ENCODE peak calls at places on chromosomes 5 and 9, in five cellular contexts. I, B, H, J and F are unnamed samples.

GRCh38 chr9:6549106-6549505 is 96.4 kb downstream of the GLDC start:
- DNase-seq in H (no peak), J (no peak), B (no peak), I (no peak), F (no peak)

GRCh38 chr9:84230355-84231136 is 110.0 kb downstream of the SLC28A3 start:
- DNase-seq in H (no peak), B (no peak), J (peak; percentile 30), I (no peak), F (no peak)

GRCh38 chr9:134378901-134379338 is 52.7 kb downstream of the RXRA start:
- DNase-seq in J (peak; percentile 61), H (peak; percentile 67), B (peak; percentile 37), I (peak; percentile 83), F (no peak)

GRCh38 chr5:60516688-60517087 is 183.3 kb downstream of the DEPDC1B start:
- DNase-seq in B (no peak), H (no peak), J (no peak), I (no peak), F (no peak)

GRCh38 chr5:96844476-96844990 is 31.8 kb upstream of the ERAP2 start:
- DNase-seq in B (no peak), I (no peak), H (no peak), J (no peak), F (no peak)

GRCh38 chr9:17063535-17064135 is 71.2 kb upstream of the CNTLN start:
- DNase-seq in H (no peak), B (peak; percentile 32), I (no peak), J (no peak), F (no peak)

GRCh38 chr5:167743685-167744084 is 547.8 kb upstream of the WWC1 start:
- DNase-seq in I (no peak), J (no peak), B (no peak), H (no peak), F (no peak)

GRCh38 chr5:14406554-14406849 is 175.1 kb upstream of the OTULINL start:
- DNase-seq in H (no peak), J (no peak), I (no peak), B (no peak), F (no peak)

GRCh38 chr9:16368425-16369087 is 501.9 kb downstream of the BNC2 start:
- DNase-seq in I (no peak), J (no peak), B (no peak), H (no peak), F (no peak)

GRCh38 chr5:54470191-54470590 is 14.7 kb downstream of the HSPB3 start:
- DNase-seq in H (no peak), B (no peak), I (no peak), J (no peak), F (no peak)

GRCh38 chr9:112734892-112735291 is 15.7 kb upstream of the SNX30 start:
- DNase-seq in J (no peak), H (no peak), I (no peak), B (no peak), F (no peak)

GRCh38 chr5:61881821-61882220 is 424.2 kb upstream of the KIF2A start:
- DNase-seq in H (no peak), I (no peak), J (no peak), B (no peak), F (no peak)

GRCh38 chr5:71973563-71973962 is 133.7 kb upstream of the MAP1B start:
- DNase-seq in H (no peak), B (no peak), J (no peak), I (no peak), F (no peak)

GRCh38 chr5:160929343-160929742 is 77.3 kb upstream of the ATP10B start:
- DNase-seq in H (peak; percentile 76), B (no peak), J (no peak), I (no peak), F (no peak)

GRCh38 chr9:27353405-27354229 is 56.7 kb upstream of the EQTN start:
- DNase-seq in H (no peak), I (no peak), J (no peak), B (no peak), F (peak; percentile 76)

GRCh38 chr5:13985736-13986418 is 41.4 kb upstream of the DNAH5 start:
- DNase-seq in B (peak; percentile 13), I (no peak), J (peak; percentile 24), H (no peak), F (no peak)

DNA sequence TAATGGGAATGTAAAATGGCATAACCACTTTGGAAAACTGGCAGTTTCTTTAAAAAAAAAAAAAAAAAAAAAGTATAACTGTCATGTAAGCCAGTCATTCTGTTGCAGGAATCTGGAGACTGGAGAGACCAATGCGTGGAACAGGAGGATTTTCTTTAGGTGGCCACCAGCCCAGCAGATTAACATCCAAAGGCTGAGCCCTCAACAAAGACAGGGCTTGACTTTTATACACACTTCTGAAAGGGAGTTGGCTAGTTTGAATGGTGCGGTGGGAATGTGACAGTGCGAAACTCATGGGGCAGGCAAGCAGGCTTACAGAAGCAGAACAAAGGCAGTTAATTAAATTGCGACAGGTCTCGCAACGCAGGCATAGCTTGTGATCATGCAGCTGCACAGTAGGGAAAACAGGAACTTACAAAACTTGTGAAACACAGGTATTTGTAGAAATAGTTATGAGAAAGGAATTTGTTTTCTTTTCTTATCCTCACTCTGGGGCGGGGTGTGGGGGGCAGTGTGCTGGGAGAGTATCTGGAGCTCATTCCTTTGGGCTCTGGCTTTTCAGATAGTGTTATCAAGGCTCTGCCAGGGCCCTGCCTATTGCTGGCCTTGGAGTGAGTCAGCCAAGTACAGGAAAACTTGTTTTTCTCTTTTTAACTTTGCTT is 12.0 kb downstream of the UIMC1 start:
- DNase-seq in B (no peak), H (peak; percentile 20), I (no peak), J (no peak), F (peak; percentile 83)
- H3K4me3 ChIP-seq in B (no peak overlapping the region), H (no peak overlapping the region), I (no peak overlapping the region), J (no peak overlapping the region), F (no peak overlapping the region)

GRCh38 chr5:140174014-140174413 is 974 bp upstream of the CYSTM1 start:
- DNase-seq in H (no peak), I (no peak), B (no peak), J (no peak), F (no peak)

GRCh38 chr5:140176028-140176382 is 1.0 kb downstream of the CYSTM1 start:
- DNase-seq in H (no peak), I (no peak), J (no peak), B (no peak), F (no peak)

GRCh38 chr5:140175367-140176027 is 509 bp downstream of the CYSTM1 start:
- DNase-seq in J (peak; percentile 70), B (no peak), I (peak; percentile 93), H (peak; percentile 83), F (peak; percentile 94)

GRCh38 chr5:140172473-140172872 is 2.5 kb upstream of the CYSTM1 start:
- DNase-seq in I (no peak), H (no peak), J (no peak), B (no peak), F (no peak)

DNA sequence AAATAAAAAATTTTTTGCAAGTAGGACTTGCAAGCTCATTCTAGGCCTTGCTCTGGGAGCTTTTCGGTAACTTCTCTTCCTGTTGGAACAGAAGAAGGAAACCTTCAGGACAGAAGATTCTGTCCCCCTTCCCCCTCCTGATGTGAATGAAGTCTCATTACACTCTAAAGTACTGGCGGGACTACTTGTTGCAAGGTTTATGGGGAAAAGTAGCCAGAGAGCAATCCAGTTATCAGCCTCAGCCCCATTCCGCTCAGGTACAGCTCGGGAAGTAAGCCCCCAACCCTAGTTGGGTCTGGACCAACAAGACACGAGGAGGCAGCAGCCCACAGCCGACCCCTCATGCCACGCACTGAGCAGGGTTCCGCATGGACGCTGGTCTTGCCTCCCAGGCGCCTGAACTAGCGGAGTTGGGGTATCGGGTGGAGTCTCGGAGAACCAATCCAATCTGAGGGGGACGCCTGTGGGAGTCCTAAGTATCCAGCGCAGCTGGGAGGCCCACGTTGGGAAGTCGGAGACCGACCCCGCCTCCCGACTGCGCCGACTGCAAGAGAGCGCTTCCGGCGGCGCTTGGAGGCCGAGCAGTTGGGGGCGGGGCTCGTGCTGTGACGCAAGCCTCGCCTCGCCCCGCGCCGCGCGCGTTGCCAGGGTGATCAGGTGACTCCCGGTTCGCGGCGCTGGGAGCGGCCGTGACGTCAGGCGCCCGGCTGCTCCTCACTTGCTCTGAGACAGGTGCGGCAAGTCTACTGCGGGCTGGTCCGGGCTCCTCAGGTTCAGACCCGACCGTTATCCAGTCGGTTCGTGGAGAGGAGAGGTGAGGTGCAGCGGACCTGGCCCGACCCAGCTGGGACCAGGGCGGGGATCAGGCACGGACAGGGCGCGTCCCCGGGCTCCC is at the start of gene CYSTM1:
- DNase-seq in I (peak; percentile 99), H (peak; percentile 99), B (peak; percentile 94), J (peak; percentile 96), F (peak; percentile 99)
- TF ChIP-seq POLR2AphosphoS5 in I (peak; percentile 97), H (peak; percentile 97), B (peak; percentile 98), J (peak; percentile 87), F (peak; percentile 94)

GRCh38 chr5:82347213-82347947 is 69.2 kb upstream of the RPS23 start:
- DNase-seq in I (no peak), B (no peak), H (no peak), J (no peak), F (no peak)
- H3K4me3 ChIP-seq in I (no peak overlapping the region), B (no peak overlapping the region), H (no peak overlapping the region), J (no peak overlapping the region), F (no peak overlapping the region)

DNA sequence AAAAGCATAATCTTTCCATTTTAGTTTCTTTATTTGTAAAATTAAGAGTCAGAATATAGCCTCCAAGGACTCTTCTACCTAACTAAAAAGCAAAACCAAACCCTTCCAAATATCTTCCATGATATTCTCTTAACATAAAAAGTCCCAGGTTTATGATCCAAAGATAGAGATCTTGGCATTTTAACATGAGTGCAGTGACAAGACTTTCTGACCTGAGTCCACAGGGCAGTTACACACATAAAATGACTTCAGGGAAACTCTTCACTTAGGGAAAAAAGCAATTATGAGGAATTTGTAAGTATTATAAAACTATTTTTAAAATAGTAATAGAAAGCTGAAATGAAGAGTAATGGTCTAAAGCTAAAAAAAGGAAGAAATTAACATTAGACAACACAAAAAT is 772.6 kb upstream of the DMAC1 start:
- DNase-seq in J (no peak), I (no peak), B (no peak), H (no peak), F (no peak)
- TF ChIP-seq POLR2AphosphoS5 in J (no peak), I (no peak), B (no peak), H (no peak), F (no peak)

DNA sequence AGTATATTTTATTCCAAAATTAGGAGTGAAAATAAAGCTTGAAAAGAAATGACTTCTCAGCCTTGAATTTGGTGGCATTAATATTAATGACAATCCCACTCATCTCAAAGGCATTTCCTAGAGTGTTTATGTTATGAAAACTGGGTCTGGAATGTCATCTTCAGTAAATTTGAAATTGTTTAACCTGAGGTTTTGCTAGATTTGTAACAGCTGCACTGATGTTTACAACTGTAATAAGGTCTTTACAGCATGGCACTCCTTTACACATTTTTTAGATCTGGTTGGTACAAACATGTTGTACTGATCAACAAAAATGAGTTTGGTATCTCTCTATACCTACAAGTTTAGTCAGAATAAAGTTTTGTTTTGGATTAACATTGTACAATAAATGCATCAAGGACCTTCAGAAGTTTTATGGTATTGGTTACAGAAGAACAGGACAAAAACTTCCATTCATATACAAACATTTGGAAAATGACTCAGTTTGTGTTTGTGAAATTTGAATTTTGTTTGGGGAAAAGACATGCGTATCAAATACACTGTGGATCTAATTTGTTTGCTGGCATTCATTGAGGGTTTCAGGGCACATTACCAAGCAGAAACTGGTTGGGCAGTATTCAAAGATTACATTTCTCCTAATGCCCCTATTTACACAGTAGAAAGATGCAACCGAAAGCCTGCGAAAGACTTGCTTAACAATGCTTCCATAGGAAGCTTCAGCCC is 11.6 kb downstream of the FANCC start:
- DNase-seq in H (no peak), B (no peak), J (no peak), I (no peak), F (no peak)
- H3K4me3 ChIP-seq in H (no peak overlapping the region), B (no peak overlapping the region), J (no peak overlapping the region), I (no peak overlapping the region), F (no peak overlapping the region)

GRCh38 chr9:2093920-2094597 is 78.9 kb downstream of the SMARCA2 start:
- DNase-seq in I (no peak), J (no peak), B (no peak), H (no peak), F (no peak)
- TF ChIP-seq POLR2AphosphoS5 in I (no peak), J (no peak), B (no peak), H (no peak), F (no peak)